ENCODE peak calls at places on chromosomes 6 and 20, in seven cellular contexts. W, D, E, C, B, L and J are unnamed samples.

GRCh38 chr6:145044606-145045275 is 690.6 kb downstream of the EPM2A start:
- DNase-seq in W (no peak), D (no peak), E (peak; percentile 84), C (no peak), B (no peak), L (no peak), J (no peak)

GRCh38 chr6:89462503-89462902 is 29.6 kb downstream of the ANKRD6 start:
- DNase-seq in W (no peak), D (no peak), E (no peak), C (no peak), B (no peak), L (no peak), J (peak; percentile 3)

GRCh38 chr6:161094904-161095440 is 103.4 kb downstream of the MAP3K4 start:
- DNase-seq in W (no peak), D (no peak), E (no peak), C (no peak), B (no peak), L (no peak), J (no peak)

GRCh38 chr6:147017153-147017552 is 187.1 kb upstream of the STXBP5 start:
- DNase-seq in W (no peak), D (no peak), E (no peak), C (no peak), B (no peak), L (no peak), J (no peak)

GRCh38 chr6:69276204-69276603 is 520.6 kb downstream of the LMBRD1 start:
- DNase-seq in W (no peak), D (no peak), E (no peak), C (no peak), B (no peak), L (no peak), J (no peak)

GRCh38 chr6:72626126-72626525 is 4.3 kb downstream of the KCNQ5 start:
- DNase-seq in W (no peak), D (no peak), E (no peak), C (no peak), B (no peak), L (no peak), J (no peak)

GRCh38 chr6:107805504-107805903 is 18.6 kb downstream of the SCML4 start:
- DNase-seq in W (no peak), D (no peak), E (no peak), C (no peak), B (no peak), L (no peak), J (no peak)

GRCh38 chr6:170443151-170443662 is 109.9 kb downstream of the PSMB1 start:
- DNase-seq in W (no peak), D (no peak), E (no peak), C (no peak), B (no peak), L (peak; percentile 38), J (no peak)

GRCh38 chr6:166683477-166683876 is 56.4 kb upstream of the RPS6KA2 start:
- DNase-seq in W (no peak), D (no peak), E (no peak), C (no peak), B (no peak), L (no peak), J (no peak)

GRCh38 chr6:41352396-41352795 is 17.0 kb downstream of the NCR2 start:
- DNase-seq in W (no peak), D (no peak), E (no peak), C (no peak), B (no peak), L (no peak), J (no peak)

GRCh38 chr6:15073344-15073789 is 172.5 kb upstream of the JARID2 start:
- DNase-seq in W (no peak), D (no peak), E (peak; percentile 8), C (no peak), B (no peak), L (no peak), J (no peak)

GRCh38 chr20:2323051-2323450 is 27.2 kb downstream of the TGM3 start:
- DNase-seq in W (no peak), D (no peak), E (no peak), C (no peak), B (no peak), L (no peak), J (no peak)

GRCh38 chr6:128275030-128275429 is 245.4 kb downstream of the PTPRK start:
- DNase-seq in W (no peak), D (no peak), E (peak; percentile 61), C (no peak), B (no peak), L (no peak), J (no peak)

GRCh38 chr6:43687437-43688347 is at the start of gene MRPS18A:
- DNase-seq in W (peak; percentile 47), D (peak; percentile 73), E (peak; percentile 70), C (peak; percentile 83), B (peak; percentile 67), L (peak; percentile 95), J (peak; percentile 57)